ENCODE peak calls at places on chromosomes 1 and 21, in four cellular contexts. Z, D, B and W are unnamed samples.

GRCh38 chr21:39441502-39442475 is 3.8 kb downstream of the LCA5L start:
- DNase-seq in B (peak; percentile 83), D (peak; percentile 59), Z (no peak), W (no peak)

GRCh38 chr21:45403825-45404725 is 890 bp upstream of the COL18A1 start:
- DNase-seq in D (no peak), Z (peak; percentile 94), B (peak; percentile 40), W (no peak)

GRCh38 chr1:43688109-43688387 is 19.3 kb upstream of the ST3GAL3 start:
- DNase-seq in D (no peak), B (no peak), Z (no peak), W (no peak)

GRCh38 chr1:226447932-226448670 is 40.2 kb upstream of the PARP1 start:
- DNase-seq in B (no peak), Z (no peak), D (no peak), W (no peak)

GRCh38 chr1:246110343-246111219 is 396.5 kb downstream of the SMYD3 start:
- DNase-seq in Z (no peak), B (peak; percentile 92), D (peak; percentile 30), W (no peak)

GRCh38 chr1:9960705-9961562 is 17.7 kb downstream of the NMNAT1 start:
- DNase-seq in Z (no peak), B (no peak), D (no peak), W (no peak)

GRCh38 chr1:161074676-161075368 is 5.1 kb upstream of the ARHGAP30 start:
- DNase-seq in Z (no peak), B (no peak), D (no peak), W (no peak)

GRCh38 chr21:33894736-33895288 is 20.8 kb downstream of the ATP5PO start:
- DNase-seq in B (peak; percentile 92), D (peak; percentile 88), Z (peak; percentile 94), W (peak; percentile 57)

GRCh38 chr1:157040802-157041201 is 4.7 kb downstream of the ARHGEF11 start:
- DNase-seq in D (no peak), B (peak; percentile 20), Z (no peak), W (no peak)

GRCh38 chr21:18499761-18500376 is 96.3 kb upstream of the TMPRSS15 start:
- DNase-seq in D (peak; percentile 3), B (peak; percentile 64), Z (no peak), W (peak; percentile 40)

GRCh38 chr1:241998412-241998921 is 431 bp downstream of the MAP1LC3C start:
- DNase-seq in Z (peak; percentile 94), D (no peak), B (peak; percentile 83), W (peak; percentile 41)

GRCh38 chr1:94379615-94380014 is 38.6 kb upstream of the ABCD3 start:
- DNase-seq in B (no peak), D (no peak), Z (peak; percentile 62), W (no peak)

GRCh38 chr21:25385912-25386474 is 221.3 kb downstream of the MRPL39 start:
- DNase-seq in D (peak; percentile 47), Z (no peak), B (peak; percentile 69), W (peak; percentile 38)

GRCh38 chr1:59972216-59972924 is 45.8 kb upstream of the CYP2J2 start:
- DNase-seq in B (no peak), Z (no peak), D (no peak), W (no peak)

GRCh38 chr1:76162254-76162653 is 87.7 kb downstream of the ST6GALNAC3 start:
- DNase-seq in B (no peak), Z (no peak), D (no peak), W (no peak)

GRCh38 chr1:51697160-51697559 is 80.3 kb downstream of the OSBPL9 start:
- DNase-seq in D (no peak), Z (no peak), B (no peak), W (no peak)

DNA sequence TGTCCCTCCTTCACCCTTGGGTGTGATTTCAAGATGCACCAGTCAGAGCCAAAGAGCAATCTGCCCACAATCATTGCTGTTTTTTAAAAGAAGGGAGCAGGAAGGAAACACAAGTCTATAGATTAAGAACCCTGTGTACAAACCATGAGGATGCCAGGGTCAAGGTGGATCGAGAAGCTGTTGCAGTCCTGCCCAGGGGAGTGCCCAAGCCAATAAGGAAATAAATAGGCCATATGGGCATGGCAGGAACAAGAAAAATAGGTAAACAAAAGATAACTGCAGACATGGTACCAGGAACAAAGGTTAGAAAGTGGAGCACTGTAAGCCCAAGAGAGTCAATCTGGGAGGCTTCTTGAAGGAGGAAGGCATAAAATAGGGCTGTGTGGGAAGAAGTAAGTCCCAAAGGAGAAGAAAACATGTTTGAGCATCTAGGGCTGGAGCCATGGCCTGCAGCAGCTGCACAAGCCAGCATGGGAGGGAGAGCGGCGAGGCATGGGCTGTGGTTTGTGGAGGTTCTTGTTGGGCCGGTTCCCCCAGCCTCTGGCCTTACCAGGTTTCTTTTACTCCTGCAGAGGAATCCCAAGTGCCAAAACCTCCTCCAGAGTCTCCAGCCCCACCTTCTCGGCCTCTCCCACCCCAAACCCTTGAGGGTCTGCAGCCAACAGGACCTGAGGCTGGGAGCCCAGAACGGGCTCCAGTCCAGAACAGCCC is 13.6 kb downstream of the INAVA start:
- DNase-seq in Z (no peak), B (no peak), D (no peak), W (no peak)
- TF ChIP-seq POLR2AphosphoS5 in Z (no peak), B (no peak), D (no peak), W (peak; percentile 42)

GRCh38 chr1:67479146-67479891 is 49.1 kb upstream of the SERBP1 start:
- DNase-seq in Z (no peak), B (peak; percentile 95), D (no peak), W (peak; percentile 57)
- H3K4me3 ChIP-seq in Z (no peak overlapping the region), B (no peak overlapping the region), D (no peak overlapping the region), W (no peak overlapping the region)

GRCh38 chr1:21378705-21379494 is 61.0 kb upstream of the NBPF3 start:
- DNase-seq in B (peak; percentile 64), Z (no peak), D (no peak), W (peak; percentile 34)
- TF ChIP-seq EP300 in B (no peak), Z (no peak), D (no peak), W (no peak)

DNA sequence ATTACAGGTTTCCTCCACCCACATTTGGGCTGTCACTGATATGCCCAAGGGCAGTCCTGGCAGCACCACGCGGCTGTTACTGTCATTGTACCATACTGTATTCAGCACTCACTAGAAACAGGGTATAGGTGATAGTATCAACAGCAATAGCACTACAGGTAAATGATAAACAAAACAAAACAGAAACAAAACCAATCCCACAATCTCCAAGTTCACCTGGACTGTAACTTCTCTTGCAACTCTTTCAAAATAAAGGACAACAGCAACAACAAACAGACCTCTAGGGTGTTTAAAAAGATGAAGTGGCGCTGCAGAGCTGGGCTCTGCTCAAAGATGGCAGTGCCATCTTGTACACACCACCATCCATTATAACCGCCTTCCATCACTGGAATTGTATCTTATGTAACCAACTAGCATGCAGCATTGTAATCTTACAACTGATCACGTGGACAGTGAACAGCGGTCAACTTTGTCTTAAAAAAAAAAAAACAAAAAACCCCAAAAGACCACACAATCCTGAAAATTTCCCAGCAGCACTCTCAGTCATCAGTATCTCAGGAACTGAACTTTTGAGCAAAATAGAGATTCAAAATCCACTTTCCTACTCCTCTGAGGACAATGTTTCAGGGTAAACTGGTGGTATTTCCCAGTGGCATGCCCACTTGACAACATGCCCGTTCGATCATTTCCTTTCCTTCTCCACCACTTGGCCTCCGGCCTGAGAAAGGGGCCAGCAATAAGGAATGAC is 3.8 kb downstream of the IRF2BP2 start:
- DNase-seq in B (peak; percentile 46), D (no peak), Z (no peak), W (peak; percentile 53)
- TF ChIP-seq POLR2AphosphoS5 in B (no peak), D (no peak), Z (no peak), W (peak; percentile 6)

GRCh38 chr1:110387048-110387748 is 3.6 kb downstream of the SLC16A4 start:
- DNase-seq in B (no peak), D (no peak), Z (no peak), W (no peak)

GRCh38 chr1:110393286-110393685 is 2.5 kb upstream of the SLC16A4 start:
- DNase-seq in D (no peak), Z (no peak), B (no peak), W (no peak)

GRCh38 chr1:110393691-110394564 is 3.1 kb upstream of the SLC16A4 start:
- DNase-seq in Z (no peak), D (no peak), B (no peak), W (no peak)

GRCh38 chr1:110390692-110391232 is at the start of gene SLC16A4:
- DNase-seq in D (peak; percentile 39), B (no peak), Z (no peak), W (no peak)

GRCh38 chr1:110390096-110390495 is 730 bp downstream of the SLC16A4 start:
- DNase-seq in D (no peak), Z (no peak), B (peak; percentile 33), W (no peak)
- H3K4me3 ChIP-seq in D (peak overlapping the region; percentile 8), Z (peak overlapping the region; percentile 41), B (no peak overlapping the region), W (peak overlapping the region; percentile 14)

GRCh38 chr1:15244813-15245212 is 2.2 kb upstream of the FHAD1 start:
- DNase-seq in D (no peak), B (no peak), Z (peak; percentile 87), W (no peak)

GRCh38 chr1:15245593-15246325 is 1.3 kb upstream of the FHAD1 start:
- DNase-seq in D (no peak), B (no peak), Z (peak; percentile 50), W (no peak)

GRCh38 chr1:15246960-15247614 is at the start of gene FHAD1:
- DNase-seq in B (no peak), D (peak; percentile 96), Z (peak; percentile 55), W (peak; percentile 78)

GRCh38 chr1:15242766-15243165 is 4.3 kb upstream of the FHAD1 start:
- DNase-seq in D (no peak), Z (no peak), B (no peak), W (no peak)

DNA sequence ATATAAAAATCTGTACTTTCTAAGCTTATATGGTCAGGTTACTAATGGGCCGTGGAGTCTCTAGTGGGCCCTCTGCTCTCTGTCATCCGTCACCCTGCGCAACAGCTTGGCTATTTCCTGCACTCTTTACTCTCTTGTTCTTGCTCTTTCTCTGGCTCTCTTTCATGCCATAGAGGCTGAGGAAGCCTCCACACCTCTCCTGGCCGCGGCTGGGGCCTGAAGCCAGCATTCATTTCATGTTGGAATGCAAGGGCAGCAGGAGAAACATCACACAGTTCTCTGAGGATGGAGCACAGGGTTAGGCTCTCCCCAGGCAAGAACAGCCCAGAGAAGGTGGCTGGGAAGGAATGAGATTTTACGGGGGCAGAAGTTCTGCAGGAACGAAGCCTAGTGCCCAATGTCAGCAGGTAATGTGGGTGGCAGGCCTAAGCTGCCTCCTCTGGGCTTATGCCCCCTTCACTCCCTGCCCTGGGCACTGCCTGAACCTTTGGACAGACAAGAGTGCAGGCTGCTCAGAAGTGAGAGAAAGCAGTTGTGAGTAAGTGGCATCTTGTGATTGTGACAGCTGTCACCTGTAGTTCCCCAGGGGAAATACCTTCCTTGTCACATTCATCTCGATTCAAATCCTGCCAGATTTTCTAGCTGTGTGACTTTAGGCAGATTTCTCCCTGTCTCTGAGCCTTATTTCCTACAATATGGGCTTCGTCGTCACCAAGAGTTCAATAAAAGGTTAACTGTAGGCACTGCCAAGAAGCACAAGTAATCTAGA is 3.6 kb upstream of the FHAD1 start:
- DNase-seq in B (no peak), Z (no peak), D (no peak), W (no peak)
- TF ChIP-seq EP300 in B (no peak), Z (no peak), D (no peak), W (no peak)